ENCODE peak calls at places on chromosome 4, in four cellular contexts. B, T, A and E are unnamed samples.
A peak's percentile ranks its signal among the peaks of the same experiment; 100 is the strongest.

GRCh38 chr4:78749258-78749971 is 26.7 kb upstream of the BMP2K start:
- DNase-seq in B (peak; percentile 71), T (no peak), A (no peak), E (no peak)

GRCh38 chr4:82431026-82431745 is 796 bp downstream of the ENOPH1 start:
- DNase-seq in B (no peak), T (peak; percentile 14), A (no peak), E (no peak)

GRCh38 chr4:98148856-98149255 is 5.6 kb upstream of the STPG2 start:
- DNase-seq in B (no peak), T (no peak), A (no peak), E (no peak)

GRCh38 chr4:136725286-136726081 is 806.8 kb downstream of the PCDH18 start:
- DNase-seq in B (no peak), T (no peak), A (no peak), E (no peak)

GRCh38 chr4:162499478-162499877 is 335.7 kb upstream of the FSTL5 start:
- DNase-seq in B (no peak), T (no peak), A (no peak), E (no peak)

GRCh38 chr4:184309241-184310170 is 91.8 kb upstream of the ENPP6 start:
- DNase-seq in B (no peak), T (no peak), A (no peak), E (no peak)

GRCh38 chr4:157143365-157143764 is 67.4 kb downstream of the GLRB start:
- DNase-seq in B (no peak), T (no peak), A (no peak), E (no peak)

GRCh38 chr4:8910100-8910821 is 38.6 kb upstream of the HMX1 start:
- DNase-seq in B (no peak), T (peak; percentile 6), A (no peak), E (no peak)

GRCh38 chr4:7021930-7022658 is 21.1 kb upstream of the TADA2B start:
- DNase-seq in B (no peak), T (no peak), A (no peak), E (no peak)

GRCh38 chr4:184649971-184650855 is 675 bp downstream of the PRIMPOL start:
- DNase-seq in B (no peak), T (no peak), A (peak; percentile 14), E (peak; percentile 36)

GRCh38 chr4:147927377-147928137 is 195.7 kb downstream of the ARHGAP10 start:
- DNase-seq in B (no peak), T (no peak), A (no peak), E (no peak)

GRCh38 chr4:153143527-153144348 is 60.5 kb upstream of the TRIM2 start:
- DNase-seq in B (no peak), T (no peak), A (peak; percentile 17), E (no peak)

GRCh38 chr4:2792711-2793577 is at the start of gene SH3BP2:
- DNase-seq in B (no peak), T (peak; percentile 74), A (peak; percentile 93), E (no peak)

GRCh38 chr4:38174811-38175210 is 214.6 kb downstream of the PTTG2 start:
- DNase-seq in B (no peak), T (no peak), A (no peak), E (no peak)

GRCh38 chr4:100797356-100797755 is 279.5 kb upstream of the EMCN start:
- DNase-seq in B (no peak), T (no peak), A (no peak), E (no peak)

GRCh38 chr4:139786494-139787354 is 121.1 kb downstream of the MGST2 start:
- DNase-seq in B (no peak), T (no peak), A (no peak), E (no peak)

GRCh38 chr4:54322817-54323417 is 93.8 kb downstream of the PDGFRA start:
- DNase-seq in B (no peak), T (peak; percentile 58), A (peak; percentile 64), E (peak; percentile 16)

GRCh38 chr4:167238226-167238625 is 3.9 kb upstream of the SPOCK3 start:
- DNase-seq in B (no peak), T (no peak), A (no peak), E (no peak)

GRCh38 chr4:3388461-3389185 is 53.1 kb upstream of the HGFAC start:
- DNase-seq in B (peak; percentile 77), T (no peak), A (no peak), E (no peak)

GRCh38 chr4:2251073-2251794 is 9.3 kb upstream of the HAUS3 start:
- DNase-seq in B (no peak), T (peak; percentile 16), A (no peak), E (no peak)

GRCh38 chr4:172706000-172706399 is 462.6 kb upstream of the GALNT7 start:
- DNase-seq in B (no peak), T (no peak), A (no peak), E (no peak)

GRCh38 chr4:121788896-121789295 is 12.2 kb upstream of the EXOSC9 start:
- DNase-seq in B (peak; percentile 30), T (no peak), A (no peak), E (no peak)

GRCh38 chr4:169348541-169348940 is 77.8 kb upstream of the SH3RF1 start:
- DNase-seq in B (no peak), T (no peak), A (no peak), E (no peak)

GRCh38 chr4:124275-125081 is at the start of gene ZNF718:
- DNase-seq in B (peak; percentile 95), T (peak; percentile 76), A (peak; percentile 95), E (peak; percentile 96)
- TF ChIP-seq SPI1 in B (no peak), T (no peak), A (no peak), E (no peak)

GRCh38 chr4:123110685-123111084 is 188.3 kb upstream of the NUDT6 start:
- DNase-seq in B (no peak), T (no peak), A (no peak), E (no peak)
- TF ChIP-seq SPI1 in B (no peak), T (no peak), A (no peak), E (no peak)

GRCh38 chr4:108058685-108059440 is 69.2 kb downstream of the HADH start:
- DNase-seq in B (no peak), T (no peak), A (no peak), E (no peak)

GRCh38 chr4:108060686-108061321 is 71.1 kb downstream of the HADH start:
- DNase-seq in B (no peak), T (no peak), A (no peak), E (no peak)

GRCh38 chr4:108056418-108056817 is 66.7 kb downstream of the HADH start:
- DNase-seq in B (no peak), T (no peak), A (no peak), E (no peak)

GRCh38 chr4:108055787-108056186 is 66.1 kb downstream of the HADH start:
- DNase-seq in B (no peak), T (no peak), A (no peak), E (no peak)

DNA sequence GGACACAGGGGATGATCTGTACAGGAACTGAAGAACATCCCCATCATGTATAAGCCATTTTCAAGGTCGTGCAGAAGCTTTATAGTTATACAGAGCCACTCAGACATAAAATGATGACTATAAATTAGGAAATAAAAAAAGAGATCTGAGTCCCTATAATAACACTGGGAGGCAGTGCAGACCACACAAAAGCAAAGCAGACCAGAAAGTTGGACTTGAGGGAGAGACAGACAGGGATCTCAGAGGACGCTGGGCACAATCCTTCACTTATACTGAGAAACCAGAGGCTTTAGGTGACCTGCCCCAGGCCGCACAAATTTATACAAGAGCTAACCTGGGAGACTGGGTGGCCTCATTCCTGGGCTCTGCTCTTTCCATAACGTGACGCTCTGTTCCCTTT is 70.5 kb downstream of the HADH start:
- DNase-seq in B (no peak), T (no peak), A (peak; percentile 35), E (no peak)
- TF ChIP-seq SPI1 in B (no peak), T (no peak), A (no peak), E (no peak)

DNA sequence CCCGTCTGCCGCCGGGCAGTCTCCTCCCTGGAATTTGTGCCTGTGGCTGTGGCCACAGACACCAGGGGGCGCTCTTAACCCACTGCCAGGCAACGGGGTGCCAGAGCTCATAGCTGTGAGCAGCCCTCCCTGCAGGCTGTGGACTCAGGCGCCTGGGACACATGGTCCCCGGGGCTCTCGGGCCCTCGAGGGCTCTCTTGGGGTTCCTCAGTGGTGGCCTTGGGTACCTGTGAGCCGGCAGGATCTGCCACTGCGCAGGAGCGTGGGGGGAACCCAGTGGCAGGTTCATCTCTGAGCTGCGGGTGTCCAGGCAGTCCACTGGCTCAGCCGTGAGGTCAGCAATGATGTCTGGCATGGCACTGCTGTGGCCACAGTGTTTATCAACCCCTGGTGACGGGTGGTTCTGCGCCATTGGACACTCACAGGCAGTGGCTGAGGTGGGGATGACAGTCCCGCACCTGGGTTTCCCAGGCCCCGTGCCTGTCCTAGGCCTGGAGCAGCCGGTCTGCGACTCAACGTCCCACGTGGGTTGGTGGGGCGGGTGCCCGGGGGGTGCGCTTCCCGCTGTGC is 37.2 kb downstream of the PCGF3 start:
- DNase-seq in B (no peak), T (peak; percentile 97), A (peak; percentile 77), E (peak; percentile 68)
- TF ChIP-seq SPI1 in B (no peak), T (no peak), A (no peak), E (no peak)

GRCh38 chr4:59855630-59856352 is 1344.3 kb upstream of the ADGRL3 start:
- DNase-seq in B (no peak), T (no peak), A (no peak), E (no peak)
- TF ChIP-seq SPI1 in B (no peak), T (no peak), A (no peak), E (no peak)

GRCh38 chr4:188714488-188714887 is 575.2 kb downstream of the TRIML1 start:
- DNase-seq in B (no peak), T (no peak), A (no peak), E (no peak)
- TF ChIP-seq SPI1 in B (no peak), T (no peak), A (no peak), E (no peak)

DNA sequence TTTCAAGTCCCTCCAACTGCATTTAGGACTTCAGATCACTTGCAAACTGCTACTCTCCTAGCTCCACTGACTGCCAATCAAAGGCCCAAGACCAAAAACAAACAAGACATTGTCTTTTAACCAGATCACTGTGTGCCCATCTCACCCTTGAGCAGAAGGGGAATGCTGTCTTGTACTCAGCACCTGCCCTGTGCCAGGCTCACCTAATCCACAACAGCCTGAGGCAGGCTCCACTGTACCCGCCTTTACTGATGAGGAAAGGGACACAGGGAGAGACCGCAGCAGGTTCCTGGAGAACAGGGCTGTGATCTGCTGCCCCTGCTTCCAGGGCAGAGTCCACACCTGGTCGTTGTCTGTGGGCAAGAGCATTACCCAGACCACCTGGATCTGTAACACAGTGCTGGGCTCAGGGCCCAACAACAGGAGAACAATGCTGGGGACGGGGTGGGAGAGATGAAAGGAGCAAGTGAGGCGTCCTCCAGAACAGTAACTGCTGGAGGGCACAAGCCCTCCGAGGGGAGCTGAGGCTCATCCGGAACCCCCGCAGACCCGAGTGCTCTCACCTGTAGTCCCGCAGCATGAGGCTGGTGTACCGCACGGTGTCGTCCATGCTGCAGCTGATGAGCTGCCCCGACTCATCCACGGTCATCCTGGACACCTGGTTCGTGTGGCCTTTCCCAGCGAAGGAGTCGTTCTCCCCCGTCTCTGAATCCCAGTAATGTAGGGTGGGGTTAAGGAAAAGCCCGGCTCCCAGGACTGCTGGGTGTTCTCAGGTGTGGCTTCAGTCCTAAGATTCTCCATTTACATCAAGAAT is 33.9 kb downstream of the WDR1 start:
- DNase-seq in B (no peak), T (peak; percentile 8), A (no peak), E (no peak)
- TF ChIP-seq SPI1 in B (no peak), T (no peak), A (no peak), E (no peak)

DNA sequence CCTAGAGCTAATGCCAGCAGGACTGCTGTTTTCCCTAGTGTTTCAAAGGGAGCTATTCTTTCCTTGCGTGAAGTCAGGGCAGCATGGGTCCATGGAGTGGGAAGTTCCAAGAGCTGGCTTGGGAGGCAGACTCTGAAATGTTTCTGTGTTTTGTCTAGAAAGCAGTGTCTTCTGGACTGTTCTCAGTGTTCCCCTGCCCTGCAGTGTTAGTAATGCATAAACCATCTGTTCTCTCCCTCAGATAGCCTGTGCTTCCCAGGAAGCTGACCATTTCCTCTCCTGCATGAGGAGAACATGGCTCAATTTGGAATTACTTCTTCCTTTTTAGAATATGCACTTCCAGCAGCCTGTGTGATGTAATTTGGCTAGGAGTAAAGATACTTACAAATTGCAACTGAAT is 116.7 kb upstream of the CXCL13 start:
- DNase-seq in B (no peak), T (no peak), A (no peak), E (no peak)
- TF ChIP-seq SPI1 in B (no peak), T (no peak), A (no peak), E (no peak)